ENCODE peak calls at places on chromosome 18, in five cellular contexts. H is osteoblast, S is heart right ventricle, L is SK-N-SH, M is upper lobe of right lung. B is an unnamed sample.

GRCh38 chr18:48934708-48935432 is 15.9 kb downstream of the SMAD7 start:
- DNase-seq in H (peak; percentile 80), L (no peak), M (peak; percentile 65), S (peak; percentile 86), B (no peak)

GRCh38 chr18:36179562-36180334 is 7.5 kb upstream of the MOCOS start:
- DNase-seq in H (no peak), S (peak; percentile 66), M (peak; percentile 80), L (no peak), B (peak; percentile 80)

GRCh38 chr18:45856526-45856925 is 31.1 kb downstream of the SIGLEC15 start:
- DNase-seq in H (no peak), M (no peak), S (no peak), L (no peak), B (no peak)

GRCh38 chr18:50813353-50813752 is 6.5 kb downstream of the MRO start:
- DNase-seq in M (no peak), L (no peak), H (no peak), S (no peak), B (no peak)

GRCh38 chr18:8785261-8785660 is 79.9 kb downstream of the MTCL1 start:
- DNase-seq in L (no peak), S (no peak), M (no peak), H (peak; percentile 42), B (no peak)

GRCh38 chr18:78798402-78799175 is 181.0 kb upstream of the SALL3 start:
- DNase-seq in H (no peak), M (peak; percentile 48), S (no peak), L (no peak), B (peak; percentile 68)

GRCh38 chr18:63366270-63366990 is 576 bp downstream of the KDSR start:
- DNase-seq in S (peak; percentile 23), L (peak; percentile 76), M (peak; percentile 78), H (peak; percentile 87), B (peak; percentile 68)

GRCh38 chr18:32889620-32890593 is 117.1 kb upstream of the KLHL14 start:
- DNase-seq in S (no peak), L (no peak), M (no peak), H (no peak), B (no peak)

GRCh38 chr18:66616523-66616983 is 12.7 kb upstream of the CDH19 start:
- DNase-seq in M (no peak), H (no peak), S (no peak), L (peak; percentile 3), B (no peak)

GRCh38 chr18:77177009-77177408 is 44.4 kb upstream of the MBP start:
- DNase-seq in H (peak; percentile 80), L (no peak), M (no peak), S (no peak), B (no peak)

GRCh38 chr18:25033747-25034471 is 318.1 kb downstream of the ZNF521 start:
- DNase-seq in H (no peak), L (no peak), S (no peak), M (no peak), B (no peak)

GRCh38 chr18:54316071-54316820 is 41.4 kb downstream of the STARD6 start:
- DNase-seq in M (no peak), H (no peak), S (no peak), L (no peak), B (no peak)

GRCh38 chr18:5969355-5970003 is 74.2 kb upstream of the TMEM200C start:
- DNase-seq in L (no peak), S (no peak), M (no peak), H (no peak), B (no peak)

GRCh38 chr18:25724997-25725396 is 365.4 kb downstream of the SS18 start:
- DNase-seq in S (no peak), H (no peak), M (no peak), L (no peak), B (no peak)

GRCh38 chr18:34817636-34818035 is 107.5 kb downstream of the DTNA start:
- DNase-seq in H (no peak), L (no peak), S (no peak), M (no peak), B (no peak)

GRCh38 chr18:63213331-63213900 is 106.2 kb downstream of the BCL2 start:
- DNase-seq in H (no peak), S (no peak), M (no peak), L (no peak), B (no peak)

GRCh38 chr18:54607213-54607934 is 16.3 kb downstream of the DYNAP start:
- DNase-seq in S (no peak), M (no peak), H (no peak), L (no peak), B (no peak)

GRCh38 chr18:59454909-59455727 is 96.1 kb upstream of the LMAN1 start:
- DNase-seq in S (peak; percentile 31), H (no peak), L (peak; percentile 62), M (no peak), B (no peak)

GRCh38 chr18:48244530-48244929 is 164.7 kb downstream of the ZBTB7C start:
- DNase-seq in H (no peak), S (no peak), M (no peak), L (no peak), B (no peak)

GRCh38 chr18:111292-112014 is 46.9 kb upstream of the USP14 start:
- DNase-seq in S (peak; percentile 50), H (peak; percentile 90), M (peak; percentile 88), L (peak; percentile 92), B (peak; percentile 91)

GRCh38 chr18:69839989-69840388 is 107.7 kb downstream of the CD226 start:
- DNase-seq in H (peak; percentile 59), S (no peak), M (no peak), L (no peak), B (peak; percentile 19)

GRCh38 chr18:79442508-79443221 is 46.9 kb downstream of the NFATC1 start:
- DNase-seq in M (no peak), L (no peak), S (no peak), H (peak; percentile 96), B (no peak)

GRCh38 chr18:79879566-79879965 is 71.9 kb downstream of the SLC66A2 start:
- DNase-seq in H (peak; percentile 46), M (no peak), S (no peak), L (no peak), B (no peak)

GRCh38 chr18:77000527-77000926 is 132.1 kb downstream of the MBP start:
- DNase-seq in L (peak; percentile 82), H (no peak), M (no peak), S (no peak), B (no peak)

GRCh38 chr18:27235218-27235870 is 50.2 kb upstream of the CHST9 start:
- DNase-seq in H (no peak), M (no peak), S (no peak), L (no peak), B (no peak)

GRCh38 chr18:58761970-58762780 is 90.9 kb downstream of the MALT1 start:
- DNase-seq in S (no peak), M (no peak), L (no peak), H (peak; percentile 21), B (no peak)

GRCh38 chr18:40868110-40868858 is 1086.8 kb upstream of the PIK3C3 start:
- DNase-seq in H (no peak), L (no peak), S (no peak), M (no peak), B (no peak)

GRCh38 chr18:6022840-6023239 is 127.5 kb upstream of the TMEM200C start:
- DNase-seq in H (no peak), M (no peak), S (no peak), L (no peak), B (no peak)

GRCh38 chr18:955379-956066 is 50.9 kb downstream of the ADCYAP1 start:
- DNase-seq in S (no peak), H (no peak), M (no peak), L (no peak), B (no peak)

GRCh38 chr18:8776013-8776515 is 70.7 kb downstream of the MTCL1 start:
- DNase-seq in L (no peak), M (no peak), H (peak; percentile 31), S (no peak), B (no peak)

GRCh38 chr18:10312316-10313015 is 142.0 kb upstream of the APCDD1 start:
- DNase-seq in L (no peak), H (no peak), M (no peak), S (no peak), B (no peak)

GRCh38 chr18:36849288-36850011 is 20.5 kb downstream of the KIAA1328 start:
- DNase-seq in L (no peak), M (no peak), H (no peak), S (no peak), B (no peak)

GRCh38 chr18:51988277-51988676 is 351.7 kb upstream of the DCC start:
- DNase-seq in L (no peak), S (no peak), M (no peak), H (peak; percentile 11), B (no peak)

GRCh38 chr18:42038936-42039335 is 83.9 kb downstream of the PIK3C3 start:
- DNase-seq in H (peak; percentile 83), L (no peak), S (no peak), M (no peak), B (no peak)

GRCh38 chr18:36809590-36810381 is 19.0 kb downstream of the TPGS2 start:
- DNase-seq in M (no peak), S (peak; percentile 31), H (peak; percentile 80), L (peak; percentile 76), B (no peak)

GRCh38 chr18:10860382-10860781 is 289.0 kb downstream of the PIEZO2 start:
- DNase-seq in S (no peak), H (no peak), L (no peak), M (no peak), B (no peak)

GRCh38 chr18:61955644-61956043 is 62.8 kb upstream of the RNF152 start:
- DNase-seq in L (no peak), M (no peak), H (no peak), S (no peak), B (no peak)

GRCh38 chr18:79613186-79613931 is 66.2 kb upstream of the CTDP1 start:
- DNase-seq in S (no peak), L (no peak), M (peak; percentile 56), H (no peak), B (peak; percentile 19)

GRCh38 chr18:47109720-47110119 is 40.6 kb downstream of the HDHD2 start:
- DNase-seq in L (no peak), S (no peak), M (no peak), H (no peak), B (no peak)
- H3K4me1 ChIP-seq in L (no peaks in the 10 kb centered on the region), S (no peaks in the 10 kb centered on the region), M (no peaks in the 10 kb centered on the region), H (peaks cover 4% of the 10 kb centered on the region), B (no peaks in the 10 kb centered on the region)

GRCh38 chr18:23226386-23226785 is 91.1 kb downstream of the CABLES1 start:
- DNase-seq in L (no peak), H (no peak), M (no peak), S (no peak), B (no peak)
- H3K4me3 ChIP-seq in L (no peak overlapping the region), H (peak overlapping the region; percentile 7), M (no peak overlapping the region), S (no peak overlapping the region), B (no peak overlapping the region)

DNA sequence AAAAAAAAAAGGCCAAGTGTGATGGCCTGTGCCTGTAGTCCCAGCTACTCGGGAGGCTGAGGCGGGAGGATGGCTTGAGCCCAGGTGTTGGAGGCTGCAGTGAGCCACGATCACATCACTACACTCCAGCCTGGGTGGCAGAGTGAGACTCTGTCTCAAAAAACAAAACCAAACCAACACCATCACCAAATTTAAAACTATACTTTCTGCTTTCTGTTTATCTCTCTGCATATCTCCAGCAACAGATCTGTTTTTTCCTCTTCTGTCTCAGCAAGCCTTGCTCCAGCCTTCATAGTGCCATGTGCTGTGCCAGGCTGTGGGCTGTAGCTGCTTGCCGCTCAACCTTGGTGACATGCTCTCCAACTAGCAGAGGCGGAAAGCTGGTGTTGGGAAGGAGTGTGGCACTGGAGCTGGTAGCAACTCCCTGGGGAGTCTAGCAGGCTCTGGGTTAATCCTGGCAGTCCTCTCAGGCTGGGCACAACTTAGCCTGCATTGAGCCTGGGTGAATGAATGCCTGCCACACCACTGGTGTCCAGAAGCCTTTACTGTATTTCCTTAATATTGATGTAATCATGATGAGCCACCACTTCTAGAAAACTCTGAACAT is 204.1 kb downstream of the LDLRAD4 start:
- DNase-seq in H (no peak), S (no peak), M (no peak), L (no peak), B (no peak)
- H3K4me1 ChIP-seq in H (no peaks in the 10 kb centered on the region), S (peaks cover 60% of the 10 kb centered on the region), M (no peaks in the 10 kb centered on the region), L (no peaks in the 10 kb centered on the region), B (peaks cover 5% of the 10 kb centered on the region)

GRCh38 chr18:3213231-3214059 is 6.3 kb downstream of the MYOM1 start:
- DNase-seq in S (no peak), L (peak; percentile 16), H (no peak), M (no peak), B (no peak)
- H3K4me3 ChIP-seq in S (peak overlapping the region; percentile 55), L (no peak overlapping the region), H (no peak overlapping the region), M (no peak overlapping the region), B (no peak overlapping the region)